ENCODE peak calls at places on chromosomes 16 and 17, in eight cellular contexts. C, S, P, M, A, N, R and U are unnamed samples.

GRCh38 chr17:28112199-28112995 is 69.9 kb downstream of the NLK start:
- DNase-seq in C (no peak), S (no peak), P (no peak), M (no peak), A (no peak), N (no peak), R (no peak), U (no peak)

GRCh38 chr16:69544099-69544498 is 21.7 kb upstream of the NFAT5 start:
- DNase-seq in C (no peak), S (no peak), P (no peak), M (no peak), A (no peak), N (no peak), R (no peak), U (no peak)

GRCh38 chr16:3780570-3780969 is 63.2 kb upstream of the TRAP1 start:
- DNase-seq in C (no peak), S (no peak), P (no peak), M (peak), A (no peak), N (no peak), R (no peak), U (no peak)

GRCh38 chr16:27789595-27790241 is 239.8 kb downstream of the KATNIP start:
- DNase-seq in C (no peak), S (no peak), P (no peak), M (no peak), A (no peak), N (no peak), R (no peak), U (no peak)

GRCh38 chr17:82058230-82058854 is 6.6 kb downstream of the GPS1 start:
- DNase-seq in C (no peak), S (peak), P (peak), M (no peak), A (no peak), N (no peak), R (no peak), U (no peak)

GRCh38 chr17:50292465-50292864 is 18.2 kb downstream of the TMEM92 start:
- DNase-seq in C (no peak), S (no peak), P (no peak), M (no peak), A (no peak), N (no peak), R (no peak), U (no peak)

GRCh38 chr17:17523001-17523713 is 27.0 kb upstream of the RASD1 start:
- DNase-seq in C (no peak), S (no peak), P (peak), M (no peak), A (no peak), N (no peak), R (no peak), U (no peak)

GRCh38 chr17:28580925-28581324 is 4.2 kb upstream of the ALDOC start:
- DNase-seq in C (no peak), S (no peak), P (no peak), M (no peak), A (no peak), N (no peak), R (no peak), U (no peak)

GRCh38 chr17:27989046-27989445 is 53.4 kb upstream of the NLK start:
- DNase-seq in C (no peak), S (no peak), P (no peak), M (no peak), A (no peak), N (no peak), R (no peak), U (no peak)

GRCh38 chr17:66507103-66507923 is 204.9 kb downstream of the PRKCA start:
- DNase-seq in C (peak), S (peak), P (no peak), M (no peak), A (peak), N (no peak), R (no peak), U (no peak)

GRCh38 chr16:69451166-69451565 is 26.7 kb downstream of the CYB5B start:
- DNase-seq in C (no peak), S (no peak), P (no peak), M (no peak), A (no peak), N (no peak), R (no peak), U (no peak)

GRCh38 chr17:17739388-17740066 is 58.3 kb downstream of the RAI1 start:
- DNase-seq in C (peak), S (peak), P (peak), M (peak), A (no peak), N (no peak), R (no peak), U (no peak)

GRCh38 chr16:72939247-72939646 is 108.7 kb downstream of the ZFHX3 start:
- DNase-seq in C (peak), S (no peak), P (no peak), M (no peak), A (peak), N (no peak), R (no peak), U (no peak)

GRCh38 chr17:48542114-48542955 is 2.6 kb downstream of the HOXB2 start:
- DNase-seq in C (no peak), S (no peak), P (no peak), M (no peak), A (no peak), N (no peak), R (no peak), U (no peak)

GRCh38 chr16:69003500-69003899 is 102.0 kb upstream of the HAS3 start:
- DNase-seq in C (no peak), S (no peak), P (no peak), M (no peak), A (no peak), N (no peak), R (no peak), U (no peak)

GRCh38 chr17:5209396-5209795 is 17.7 kb upstream of the ZNF594 start:
- DNase-seq in C (no peak), S (no peak), P (no peak), M (no peak), A (no peak), N (no peak), R (no peak), U (no peak)

GRCh38 chr16:5918553-5919127 is 821.0 kb upstream of the EEF2KMT start:
- DNase-seq in C (no peak), S (no peak), P (no peak), M (no peak), A (no peak), N (no peak), R (peak), U (no peak)

GRCh38 chr17:48486557-48486956 is 44.3 kb downstream of the HOXB1 start:
- DNase-seq in C (peak), S (no peak), P (no peak), M (no peak), A (no peak), N (no peak), R (no peak), U (no peak)

GRCh38 chr17:50853781-50854180 is 12.4 kb downstream of the TOB1 start:
- DNase-seq in C (no peak), S (no peak), P (no peak), M (no peak), A (no peak), N (no peak), R (peak), U (peak)

GRCh38 chr17:3963214-3964201 is 729 bp downstream of the ATP2A3 start:
- DNase-seq in C (no peak), S (no peak), P (peak), M (peak), A (no peak), N (no peak), R (peak), U (no peak)

GRCh38 chr17:2024572-2025219 is 438 bp downstream of the RTN4RL1 start:
- DNase-seq in C (no peak), S (no peak), P (no peak), M (peak), A (no peak), N (no peak), R (peak), U (no peak)

GRCh38 chr17:72976971-72977767 is 115.3 kb downstream of the SLC39A11 start:
- DNase-seq in C (peak), S (peak), P (peak), M (no peak), A (peak), N (no peak), R (no peak), U (no peak)

GRCh38 chr16:88923926-88924833 is 52.8 kb downstream of the CBFA2T3 start:
- DNase-seq in C (no peak), S (no peak), P (no peak), M (no peak), A (no peak), N (no peak), R (no peak), U (no peak)

GRCh38 chr16:71249399-71249798 is 18.9 kb upstream of the HYDIN start:
- DNase-seq in C (no peak), S (no peak), P (no peak), M (no peak), A (no peak), N (no peak), R (no peak), U (peak)

GRCh38 chr16:71247478-71247877 is 17.0 kb upstream of the HYDIN start:
- DNase-seq in C (no peak), S (no peak), P (no peak), M (no peak), A (no peak), N (no peak), R (no peak), U (no peak)

GRCh38 chr16:71254832-71255560 is 24.5 kb upstream of the HYDIN start:
- DNase-seq in C (no peak), S (no peak), P (no peak), M (no peak), A (no peak), N (no peak), R (no peak), U (no peak)

GRCh38 chr16:71246309-71246708 is 15.8 kb upstream of the HYDIN start:
- DNase-seq in C (no peak), S (no peak), P (no peak), M (no peak), A (no peak), N (no peak), R (no peak), U (no peak)

DNA sequence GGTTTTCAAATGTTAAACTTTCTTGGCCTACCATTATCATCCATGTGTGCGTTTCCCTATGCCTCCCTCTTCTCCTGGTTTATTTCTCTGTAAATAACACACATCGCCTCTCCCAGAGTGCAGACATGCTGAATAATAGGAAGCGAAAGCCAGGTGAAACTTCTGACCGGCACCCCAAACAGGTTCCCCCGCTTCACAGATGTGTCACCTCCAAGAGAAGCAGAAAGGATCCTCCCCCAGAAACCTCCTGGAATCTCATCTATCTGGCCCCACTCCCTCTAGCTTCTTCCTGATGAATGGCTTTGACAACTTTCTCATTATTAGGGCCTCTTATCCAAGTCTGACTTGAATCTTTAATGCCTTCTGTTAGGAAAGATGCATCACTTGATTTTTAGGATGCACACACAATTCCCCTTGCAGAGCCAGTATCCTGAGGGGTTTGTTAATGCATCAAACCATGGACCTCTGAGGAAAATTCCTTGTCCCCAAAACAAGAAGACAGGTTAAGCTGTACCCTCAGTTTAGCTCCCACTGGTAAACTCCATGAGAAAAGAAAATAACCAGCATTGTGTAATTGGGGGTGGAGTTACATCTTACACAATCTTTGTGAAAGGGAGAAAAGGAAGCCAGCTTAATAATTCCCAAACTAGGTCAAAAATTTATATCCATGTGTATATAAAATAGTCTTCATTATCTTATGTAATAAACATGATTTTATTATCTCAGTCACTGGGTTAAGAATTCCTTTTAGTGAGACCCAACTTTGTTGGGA is 20.1 kb upstream of the HYDIN start:
- DNase-seq in C (no peak), S (no peak), P (no peak), M (no peak), A (no peak), N (no peak), R (no peak), U (no peak)
- TF ChIP-seq EP300 in C (no peak), S (no peak), P (no peak), M (no peak), A (no peak), N (no peak), R (no peak), U (no peak)

DNA sequence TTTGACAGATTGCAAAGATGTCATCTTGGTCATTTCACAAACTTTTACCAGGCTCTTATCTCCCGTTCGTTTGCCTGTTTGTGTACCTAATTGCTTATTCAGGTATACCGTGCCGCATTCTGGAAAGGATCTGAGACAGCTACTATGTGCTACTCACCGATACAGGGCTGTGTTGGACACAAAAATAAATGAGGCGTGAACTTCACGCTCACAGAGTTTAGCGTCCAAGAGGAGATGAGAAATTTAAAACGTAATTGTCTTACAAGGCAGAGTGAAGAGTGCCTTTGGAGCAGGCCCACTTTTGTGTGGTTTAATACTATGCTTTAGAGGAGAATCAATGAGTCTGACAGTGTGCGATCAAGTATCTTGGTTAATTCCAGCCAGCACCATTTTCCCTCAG is 26.7 kb downstream of the MAF start:
- DNase-seq in C (no peak), S (no peak), P (no peak), M (no peak), A (no peak), N (no peak), R (no peak), U (no peak)
- TF ChIP-seq EP300 in C (no peak), S (no peak), P (no peak), M (no peak), A (no peak), N (no peak), R (no peak), U (no peak)

GRCh38 chr16:54061454-54061853 is 225.1 kb downstream of the IRX3 start:
- DNase-seq in C (no peak), S (no peak), P (no peak), M (no peak), A (no peak), N (no peak), R (peak), U (no peak)

GRCh38 chr16:54066451-54067056 is 220.0 kb downstream of the IRX3 start:
- DNase-seq in C (no peak), S (no peak), P (no peak), M (no peak), A (no peak), N (no peak), R (no peak), U (no peak)

GRCh38 chr16:54060599-54061355 is 225.8 kb downstream of the IRX3 start:
- DNase-seq in C (no peak), S (no peak), P (no peak), M (peak), A (no peak), N (no peak), R (peak), U (no peak)

GRCh38 chr16:54062361-54063346 is 223.9 kb downstream of the IRX3 start:
- DNase-seq in C (no peak), S (no peak), P (no peak), M (no peak), A (no peak), N (no peak), R (peak), U (no peak)

DNA sequence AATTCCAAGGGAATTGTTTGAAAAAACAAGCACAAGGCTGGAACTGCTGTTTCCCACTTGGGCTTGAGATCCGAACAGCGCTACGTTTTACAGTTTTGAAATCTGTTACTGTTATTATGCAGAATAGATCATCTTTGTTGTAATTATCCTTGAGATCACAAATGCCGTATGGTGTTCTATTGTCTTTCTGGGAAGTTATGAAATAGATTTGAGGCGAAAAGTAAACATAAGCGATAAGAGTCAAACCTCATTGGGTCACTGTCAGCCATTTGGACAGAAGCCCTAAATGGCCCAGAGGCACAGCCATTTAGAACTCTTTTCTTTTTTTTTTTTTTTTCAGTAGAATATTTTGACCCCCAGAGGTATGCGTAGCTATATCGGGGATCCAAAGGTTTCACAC is 223.2 kb downstream of the IRX3 start:
- DNase-seq in C (no peak), S (no peak), P (no peak), M (no peak), A (no peak), N (no peak), R (no peak), U (no peak)
- TF ChIP-seq EP300 in C (no peak), S (no peak), P (no peak), M (no peak), A (no peak), N (no peak), R (no peak), U (no peak)

DNA sequence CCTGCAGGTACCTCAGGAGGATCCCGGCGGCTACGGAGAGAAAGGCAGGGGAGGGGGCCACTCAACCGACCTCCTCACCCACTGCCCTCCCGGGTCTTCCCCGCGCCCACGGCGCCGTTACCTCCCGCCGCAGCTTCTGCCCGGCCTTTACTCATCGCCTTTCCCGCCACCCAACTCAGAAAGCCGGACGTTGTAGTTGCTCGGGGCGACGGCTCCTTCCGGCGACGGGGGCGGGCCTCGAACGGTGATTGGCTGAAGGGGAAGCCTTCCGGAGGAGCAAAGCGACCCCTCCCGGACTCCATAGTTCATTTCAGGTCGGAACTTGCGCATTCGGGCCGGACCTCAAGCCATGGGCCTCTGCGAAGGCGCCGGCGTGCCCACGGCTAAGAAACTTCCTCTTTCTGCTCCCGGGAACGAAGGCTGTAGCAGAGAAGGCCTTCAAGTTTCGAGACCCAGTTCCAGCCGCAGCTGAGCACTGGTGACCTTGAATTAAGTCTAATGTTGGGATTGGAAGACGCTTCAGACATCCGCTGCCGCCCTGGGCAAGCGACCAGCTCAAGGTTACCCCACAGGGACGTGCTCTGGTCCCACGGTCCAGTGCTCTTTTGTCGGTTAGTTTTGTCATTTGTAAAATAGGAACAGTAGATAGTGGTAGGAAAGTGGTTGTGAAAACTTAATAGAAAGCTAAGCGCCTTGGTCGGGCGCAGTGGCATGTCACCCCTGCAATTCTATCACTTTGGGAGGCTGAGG is at the start of gene PSMC3IP:
- DNase-seq in C (peak), S (peak), P (peak), M (peak), A (peak), N (peak), R (peak), U (peak)
- TF ChIP-seq EP300 in C (no peak), S (no peak), P (no peak), M (no peak), A (peak), N (no peak), R (no peak), U (no peak)